ENCODE peak calls at places on chromosome 22, in six cellular contexts. N is endothelial cell of umbilical vein, O is K562, P is HCT116, Y is HepG2, B is GM23338. E is an unnamed sample.

GRCh38 chr22:49196046-49196511 is 631.6 kb downstream of the BRD1 start:
- DNase-seq in B (no peak), P (no peak), O (no peak), Y (no peak), N (no peak), E (no peak)

GRCh38 chr22:19691721-19692341 is 22.5 kb upstream of the SEPTIN5 start:
- DNase-seq in Y (no peak), N (peak), P (peak), B (peak), O (peak), E (no peak)

GRCh38 chr22:22986008-22986407 is 84.3 kb upstream of the GNAZ start:
- DNase-seq in O (no peak), B (no peak), Y (no peak), N (no peak), P (no peak), E (no peak)

GRCh38 chr22:24180316-24181087 is 785 bp upstream of the SUSD2 start:
- DNase-seq in B (no peak), O (no peak), P (no peak), N (no peak), Y (no peak), E (no peak)

GRCh38 chr22:46780453-46780852 is 18.0 kb downstream of the TBC1D22A start:
- DNase-seq in P (no peak), B (no peak), O (no peak), Y (no peak), N (no peak), E (no peak)

GRCh38 chr22:26756675-26757293 is 99.4 kb downstream of the MIAT start:
- DNase-seq in Y (no peak), O (peak), N (peak), B (peak), P (peak), E (peak)

GRCh38 chr22:25404556-25404922 is 159.9 kb upstream of the GRK3 start:
- DNase-seq in B (peak), O (peak), N (no peak), Y (peak), P (no peak), E (peak)

GRCh38 chr22:37498289-37498909 is 12.2 kb upstream of the MFNG start:
- DNase-seq in B (peak), N (peak), O (peak), Y (peak), P (no peak), E (peak)

GRCh38 chr22:47043835-47044721 is 281.6 kb downstream of the TBC1D22A start:
- DNase-seq in N (peak), Y (no peak), P (no peak), B (peak), O (no peak), E (no peak)

GRCh38 chr22:33382427-33382826 is 324.2 kb upstream of the SYN3 start:
- DNase-seq in N (no peak), B (no peak), Y (no peak), O (no peak), P (no peak), E (no peak)

GRCh38 chr22:22692707-22693530 is 48.5 kb downstream of the GGTLC2 start:
- DNase-seq in Y (peak), P (no peak), B (peak), N (peak), O (peak), E (peak)

GRCh38 chr22:48889209-48889830 is 938.4 kb downstream of the BRD1 start:
- DNase-seq in O (no peak), Y (no peak), N (no peak), P (no peak), B (no peak), E (no peak)

GRCh38 chr22:32261306-32261705 is 6.2 kb upstream of the SLC5A4 start:
- DNase-seq in B (no peak), O (no peak), N (no peak), Y (no peak), P (no peak), E (no peak)

GRCh38 chr22:48144318-48144717 is 1381.9 kb downstream of the TBC1D22A start:
- DNase-seq in B (no peak), N (no peak), O (no peak), Y (no peak), P (no peak), E (no peak)

GRCh38 chr22:22712092-22712658 is 67.8 kb downstream of the GGTLC2 start:
- DNase-seq in Y (no peak), O (no peak), B (no peak), N (no peak), P (no peak), E (no peak)

GRCh38 chr22:27850000-27850465 is 48.5 kb upstream of the MN1 start:
- DNase-seq in B (peak), O (no peak), N (peak), P (no peak), Y (peak), E (no peak)

DNA sequence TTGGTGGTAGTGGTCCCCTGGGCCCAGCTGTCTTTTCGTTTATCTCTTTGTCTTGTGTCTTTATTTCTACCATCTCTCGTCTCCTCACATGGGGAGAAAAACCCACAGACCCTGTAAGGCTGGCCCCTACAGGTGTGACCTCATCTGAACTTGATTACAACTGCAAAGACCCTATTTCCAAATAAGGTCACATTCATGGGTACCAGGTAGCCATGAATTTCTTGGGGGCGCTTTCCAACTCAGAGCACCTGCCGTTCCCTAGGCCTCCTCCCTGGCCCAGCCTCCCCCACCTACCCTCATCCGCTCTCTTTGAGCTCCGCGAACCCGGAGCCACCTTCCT is 14.0 kb upstream of the RRP7A start:
- DNase-seq in B (peak), Y (no peak), O (no peak), P (no peak), N (no peak), E (no peak)
- TF ChIP-seq POLR2AphosphoS5 in B (no peak), Y (no peak), O (no peak), P (no peak), N (no peak), E (no peak)

DNA sequence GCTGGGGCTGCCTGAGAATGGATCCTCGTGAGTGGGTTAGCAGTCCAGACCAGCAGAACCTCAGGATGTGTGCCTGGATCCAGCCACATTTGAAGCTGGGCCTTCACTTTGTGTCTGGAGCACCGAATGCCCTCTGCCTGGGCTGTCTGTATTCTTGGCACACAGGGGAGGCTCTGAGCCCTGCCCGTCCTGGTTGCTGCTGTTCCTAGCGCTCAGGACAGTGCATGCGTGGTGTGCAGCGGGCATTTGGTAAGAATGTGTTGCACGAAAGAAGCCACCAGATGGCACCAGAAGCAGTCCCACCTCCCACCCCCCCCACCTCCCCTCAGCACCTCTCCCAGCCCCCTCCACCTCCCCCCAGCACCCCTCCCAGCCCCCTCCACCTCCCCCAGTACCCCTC is 4.1 kb upstream of the MAPK11 start:
- DNase-seq in Y (peak), O (peak), N (peak), P (no peak), B (peak), E (peak)
- H3K4me2 ChIP-seq in Y (no peak), O (peak), N (no peak), P (no peak), B (no peak), E (no peak)

GRCh38 chr22:21102659-21103267 is 57.0 kb downstream of the LRRC74B start:
- DNase-seq in B (peak), P (peak), O (peak), N (peak), Y (peak), E (peak)

GRCh38 chr22:21098099-21098671 is 52.4 kb downstream of the LRRC74B start:
- DNase-seq in B (peak), Y (no peak), N (no peak), P (peak), O (no peak), E (no peak)

GRCh38 chr22:21101877-21102638 is 56.3 kb downstream of the LRRC74B start:
- DNase-seq in P (no peak), B (no peak), N (no peak), O (no peak), Y (no peak), E (no peak)

GRCh38 chr22:21099578-21099977 is 53.8 kb downstream of the LRRC74B start:
- DNase-seq in Y (no peak), B (no peak), O (no peak), P (no peak), N (no peak), E (no peak)

GRCh38 chr22:21100149-21101032 is 54.6 kb downstream of the LRRC74B start:
- DNase-seq in N (no peak), Y (no peak), P (no peak), B (no peak), O (no peak), E (no peak)
- H3K27ac ChIP-seq in N (no peak), Y (no peak), P (no peak), B (no peak), O (no peak), E (no peak)

GRCh38 chr22:40463017-40463631 is 92.7 kb downstream of the SGSM3 start:
- DNase-seq in B (no peak), O (peak), P (no peak), N (no peak), Y (no peak), E (no peak)
- TF ChIP-seq POLR2AphosphoS5 in B (no peak), O (no peak), P (no peak), N (no peak), Y (no peak), E (no peak)

GRCh38 chr22:36395061-36395849 is 7.5 kb upstream of the MYH9 start:
- DNase-seq in P (no peak), B (peak), Y (no peak), O (no peak), N (no peak), E (no peak)
- H3K4me2 ChIP-seq in P (no peak), B (no peak), Y (peak), O (no peak), N (no peak), E (peak)